ENCODE peak calls at places on chromosomes 6 and 20, in six cellular contexts. One of them, this sample, is unnamed.

GRCh38 chr20:11891081-11891826 is 26.4 kb upstream of the BTBD3 start:
- DNase-seq in heart left ventricle: peak
- DNase-seq in foreskin fibroblast: peak
- DNase-seq in mammary epithelial cell: peak
- DNase-seq in psoas muscle: peak
- DNase-seq in GM10248: peak
- DNase-seq in this sample: peak

GRCh38 chr6:33745558-33745957 is 1.1 kb downstream of the IP6K3 start:
- DNase-seq in heart left ventricle: no peak
- DNase-seq in foreskin fibroblast: no peak
- DNase-seq in mammary epithelial cell: no peak
- DNase-seq in psoas muscle: no peak
- DNase-seq in GM10248: no peak
- DNase-seq in this sample: no peak

GRCh38 chr6:108878942-108879341 is 30.7 kb downstream of the ARMC2 start:
- DNase-seq in heart left ventricle: no peak
- DNase-seq in foreskin fibroblast: no peak
- DNase-seq in mammary epithelial cell: no peak
- DNase-seq in psoas muscle: no peak
- DNase-seq in GM10248: no peak
- DNase-seq in this sample: no peak

GRCh38 chr6:38648629-38649028 is 8.9 kb upstream of the BTBD9 start:
- DNase-seq in heart left ventricle: no peak
- DNase-seq in foreskin fibroblast: no peak
- DNase-seq in mammary epithelial cell: no peak
- DNase-seq in psoas muscle: no peak
- DNase-seq in GM10248: no peak
- DNase-seq in this sample: no peak

GRCh38 chr6:24883618-24884017 is 52.1 kb downstream of the RIPOR2 start:
- DNase-seq in heart left ventricle: no peak
- DNase-seq in foreskin fibroblast: peak
- DNase-seq in mammary epithelial cell: peak
- DNase-seq in psoas muscle: no peak
- DNase-seq in GM10248: no peak
- DNase-seq in this sample: no peak

GRCh38 chr20:51183443-51183842 is 160.5 kb upstream of the KCNG1 start:
- DNase-seq in heart left ventricle: no peak
- DNase-seq in foreskin fibroblast: no peak
- DNase-seq in mammary epithelial cell: peak
- DNase-seq in psoas muscle: no peak
- DNase-seq in GM10248: no peak
- DNase-seq in this sample: no peak

GRCh38 chr6:34608321-34609091 is 52.4 kb upstream of the SPDEF start:
- DNase-seq in heart left ventricle: no peak
- DNase-seq in foreskin fibroblast: no peak
- DNase-seq in mammary epithelial cell: no peak
- DNase-seq in psoas muscle: no peak
- DNase-seq in GM10248: no peak
- DNase-seq in this sample: no peak

GRCh38 chr6:111781055-111781708 is 92.1 kb downstream of the FYN start:
- DNase-seq in heart left ventricle: no peak
- DNase-seq in foreskin fibroblast: no peak
- DNase-seq in mammary epithelial cell: peak
- DNase-seq in psoas muscle: no peak
- DNase-seq in GM10248: no peak
- DNase-seq in this sample: no peak

GRCh38 chr6:123898669-123899068 is 95.0 kb downstream of the NKAIN2 start:
- DNase-seq in heart left ventricle: no peak
- DNase-seq in foreskin fibroblast: no peak
- DNase-seq in mammary epithelial cell: no peak
- DNase-seq in psoas muscle: no peak
- DNase-seq in GM10248: no peak
- DNase-seq in this sample: no peak

GRCh38 chr6:7725849-7726415 is at the start of gene BMP6:
- DNase-seq in heart left ventricle: peak
- DNase-seq in foreskin fibroblast: peak
- DNase-seq in mammary epithelial cell: peak
- DNase-seq in psoas muscle: peak
- DNase-seq in GM10248: peak
- DNase-seq in this sample: peak

GRCh38 chr6:163494279-163494727 is 79.8 kb downstream of the QKI start:
- DNase-seq in heart left ventricle: no peak
- DNase-seq in foreskin fibroblast: no peak
- DNase-seq in mammary epithelial cell: peak
- DNase-seq in psoas muscle: no peak
- DNase-seq in GM10248: no peak
- DNase-seq in this sample: peak

GRCh38 chr20:58938078-58938477 is 43.0 kb upstream of the NELFCD start:
- DNase-seq in heart left ventricle: no peak
- DNase-seq in foreskin fibroblast: no peak
- DNase-seq in mammary epithelial cell: no peak
- DNase-seq in psoas muscle: no peak
- DNase-seq in GM10248: no peak
- DNase-seq in this sample: no peak

GRCh38 chr6:113564401-113565161 is 292.6 kb upstream of the MARCKS start:
- DNase-seq in heart left ventricle: peak
- DNase-seq in foreskin fibroblast: peak
- DNase-seq in mammary epithelial cell: no peak
- DNase-seq in psoas muscle: peak
- DNase-seq in GM10248: no peak
- DNase-seq in this sample: no peak

GRCh38 chr6:167103041-167103816 is 19.7 kb upstream of the CCR6 start:
- DNase-seq in heart left ventricle: no peak
- DNase-seq in foreskin fibroblast: no peak
- DNase-seq in mammary epithelial cell: no peak
- DNase-seq in psoas muscle: no peak
- DNase-seq in GM10248: peak
- DNase-seq in this sample: no peak

GRCh38 chr6:89843070-89843469 is 13.4 kb downstream of the CASP8AP2 start:
- DNase-seq in heart left ventricle: no peak
- DNase-seq in foreskin fibroblast: peak
- DNase-seq in mammary epithelial cell: peak
- DNase-seq in psoas muscle: no peak
- DNase-seq in GM10248: no peak
- DNase-seq in this sample: peak

GRCh38 chr20:4549711-4550259 is 171.9 kb upstream of the PRND start:
- DNase-seq in heart left ventricle: no peak
- DNase-seq in foreskin fibroblast: no peak
- DNase-seq in mammary epithelial cell: no peak
- DNase-seq in psoas muscle: no peak
- DNase-seq in GM10248: no peak
- DNase-seq in this sample: no peak

GRCh38 chr20:19211252-19211651 is 1.2 kb upstream of the SLC24A3 start:
- DNase-seq in heart left ventricle: no peak
- DNase-seq in foreskin fibroblast: no peak
- DNase-seq in mammary epithelial cell: no peak
- DNase-seq in psoas muscle: no peak
- DNase-seq in GM10248: no peak
- DNase-seq in this sample: no peak

DNA sequence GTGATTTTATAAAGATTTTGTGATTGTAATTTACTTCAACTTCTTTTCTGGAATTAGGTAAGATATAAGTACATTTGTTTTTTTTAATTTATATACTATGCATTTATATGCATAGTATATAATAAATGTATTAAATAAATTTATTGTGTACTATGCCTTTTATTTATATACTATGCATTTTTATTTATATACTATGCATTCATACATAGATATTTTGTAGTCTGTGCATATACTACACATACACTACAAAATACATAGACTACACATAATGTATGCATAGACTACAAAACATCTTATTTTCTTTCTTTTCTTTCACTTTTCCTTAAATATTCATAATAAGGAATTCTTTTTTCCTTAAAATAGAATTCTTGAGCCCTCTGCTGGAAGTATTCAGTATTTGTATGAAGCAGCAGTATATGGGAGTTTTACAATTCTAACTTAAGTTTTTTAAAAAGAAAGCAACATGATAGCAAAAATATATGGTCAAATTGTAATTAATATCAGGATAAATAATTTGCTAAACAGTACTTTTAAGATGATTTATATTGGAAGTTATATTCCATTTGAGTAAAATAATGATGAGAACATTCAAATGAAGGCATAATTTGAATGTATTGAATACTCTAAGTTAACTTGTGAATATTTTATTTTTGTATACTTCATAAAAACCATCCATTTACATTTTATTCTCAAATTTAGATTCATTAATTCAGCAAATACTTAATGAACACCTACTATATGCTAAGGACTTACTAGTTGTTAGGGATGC is 129.3 kb downstream of the KLHL32 start:
- DNase-seq in heart left ventricle: no peak
- DNase-seq in foreskin fibroblast: no peak
- DNase-seq in mammary epithelial cell: no peak
- DNase-seq in psoas muscle: no peak
- DNase-seq in GM10248: no peak
- DNase-seq in this sample: no peak
- TF ChIP-seq CTCF in heart left ventricle: peak
- TF ChIP-seq CTCF in foreskin fibroblast: peak
- TF ChIP-seq CTCF in mammary epithelial cell: peak
- TF ChIP-seq CTCF in psoas muscle: peak
- TF ChIP-seq CTCF in GM10248: peak
- TF ChIP-seq CTCF in this sample: peak

GRCh38 chr6:8947900-8948299 is 512.6 kb upstream of the SLC35B3 start:
- DNase-seq in heart left ventricle: no peak
- DNase-seq in foreskin fibroblast: no peak
- DNase-seq in mammary epithelial cell: no peak
- DNase-seq in psoas muscle: no peak
- DNase-seq in GM10248: no peak
- DNase-seq in this sample: no peak

GRCh38 chr6:8943073-8943472 is 507.7 kb upstream of the SLC35B3 start:
- DNase-seq in heart left ventricle: no peak
- DNase-seq in foreskin fibroblast: no peak
- DNase-seq in mammary epithelial cell: no peak
- DNase-seq in psoas muscle: no peak
- DNase-seq in GM10248: no peak
- DNase-seq in this sample: no peak

GRCh38 chr6:8941578-8941977 is 506.2 kb upstream of the SLC35B3 start:
- DNase-seq in heart left ventricle: no peak
- DNase-seq in foreskin fibroblast: no peak
- DNase-seq in mammary epithelial cell: no peak
- DNase-seq in psoas muscle: no peak
- DNase-seq in GM10248: no peak
- DNase-seq in this sample: no peak

GRCh38 chr6:8940356-8940755 is 505.0 kb upstream of the SLC35B3 start:
- DNase-seq in heart left ventricle: no peak
- DNase-seq in foreskin fibroblast: no peak
- DNase-seq in mammary epithelial cell: no peak
- DNase-seq in psoas muscle: no peak
- DNase-seq in GM10248: no peak
- DNase-seq in this sample: no peak

DNA sequence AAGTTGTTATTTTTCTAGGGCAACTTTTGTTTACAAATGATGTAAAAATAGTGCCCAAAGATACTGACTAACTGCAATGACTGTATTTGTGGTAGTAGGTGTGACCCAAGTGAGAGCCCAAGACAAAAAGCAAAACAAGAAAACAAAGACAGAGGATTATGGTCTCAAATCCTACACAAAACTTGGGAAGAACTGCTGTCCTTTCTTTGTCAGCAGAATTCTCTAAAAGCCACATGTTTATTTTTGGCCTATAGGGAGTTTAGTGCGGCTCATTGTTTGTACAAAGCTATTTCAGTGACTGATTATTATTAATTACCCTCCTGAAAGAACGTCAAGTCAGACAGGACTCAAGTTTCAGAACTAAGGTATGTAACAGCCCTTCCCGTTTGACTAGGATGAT is 509.2 kb upstream of the SLC35B3 start:
- DNase-seq in heart left ventricle: no peak
- DNase-seq in foreskin fibroblast: no peak
- DNase-seq in mammary epithelial cell: no peak
- DNase-seq in psoas muscle: no peak
- DNase-seq in GM10248: no peak
- DNase-seq in this sample: no peak
- TF ChIP-seq CTCF in heart left ventricle: no peak
- TF ChIP-seq CTCF in foreskin fibroblast: no peak
- TF ChIP-seq CTCF in mammary epithelial cell: no peak
- TF ChIP-seq CTCF in psoas muscle: no peak
- TF ChIP-seq CTCF in GM10248: no peak
- TF ChIP-seq CTCF in this sample: no peak

DNA sequence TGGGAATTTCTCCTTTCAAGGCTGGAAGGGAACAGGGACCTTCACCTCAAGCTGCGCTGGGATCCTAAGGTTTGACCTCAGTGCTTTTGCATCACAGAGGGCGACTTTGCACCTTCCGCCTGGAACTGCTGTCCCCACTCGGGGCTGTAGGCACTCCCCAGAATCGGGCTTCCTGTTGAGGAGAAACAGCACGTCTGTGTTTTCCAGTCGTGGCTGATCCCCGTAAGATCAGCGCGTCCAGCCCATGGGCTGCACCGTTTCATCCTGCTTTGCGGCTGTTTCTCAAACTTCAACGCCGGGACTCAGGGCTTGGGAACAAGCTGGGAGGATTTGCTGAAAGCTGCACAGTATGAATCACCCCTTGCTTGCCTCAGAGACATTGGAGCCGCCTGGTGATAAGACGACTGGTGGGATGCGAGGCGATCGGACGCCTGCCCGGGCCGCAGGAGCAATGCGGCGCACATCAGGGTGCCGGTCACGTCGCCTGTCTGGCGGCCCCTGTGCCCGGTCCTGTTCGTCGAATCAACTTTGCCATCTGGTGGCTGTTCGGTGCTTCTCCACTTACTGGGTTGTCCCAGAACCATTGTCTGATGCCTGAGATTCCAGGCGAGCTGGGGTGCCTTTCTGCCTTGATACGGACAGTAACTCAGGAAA is 53.6 kb upstream of the FRMD1 start:
- DNase-seq in heart left ventricle: peak
- DNase-seq in foreskin fibroblast: peak
- DNase-seq in mammary epithelial cell: no peak
- DNase-seq in psoas muscle: peak
- DNase-seq in GM10248: no peak
- DNase-seq in this sample: no peak
- TF ChIP-seq CTCF in heart left ventricle: peak
- TF ChIP-seq CTCF in foreskin fibroblast: no peak
- TF ChIP-seq CTCF in mammary epithelial cell: peak
- TF ChIP-seq CTCF in psoas muscle: peak
- TF ChIP-seq CTCF in GM10248: no peak
- TF ChIP-seq CTCF in this sample: peak

DNA sequence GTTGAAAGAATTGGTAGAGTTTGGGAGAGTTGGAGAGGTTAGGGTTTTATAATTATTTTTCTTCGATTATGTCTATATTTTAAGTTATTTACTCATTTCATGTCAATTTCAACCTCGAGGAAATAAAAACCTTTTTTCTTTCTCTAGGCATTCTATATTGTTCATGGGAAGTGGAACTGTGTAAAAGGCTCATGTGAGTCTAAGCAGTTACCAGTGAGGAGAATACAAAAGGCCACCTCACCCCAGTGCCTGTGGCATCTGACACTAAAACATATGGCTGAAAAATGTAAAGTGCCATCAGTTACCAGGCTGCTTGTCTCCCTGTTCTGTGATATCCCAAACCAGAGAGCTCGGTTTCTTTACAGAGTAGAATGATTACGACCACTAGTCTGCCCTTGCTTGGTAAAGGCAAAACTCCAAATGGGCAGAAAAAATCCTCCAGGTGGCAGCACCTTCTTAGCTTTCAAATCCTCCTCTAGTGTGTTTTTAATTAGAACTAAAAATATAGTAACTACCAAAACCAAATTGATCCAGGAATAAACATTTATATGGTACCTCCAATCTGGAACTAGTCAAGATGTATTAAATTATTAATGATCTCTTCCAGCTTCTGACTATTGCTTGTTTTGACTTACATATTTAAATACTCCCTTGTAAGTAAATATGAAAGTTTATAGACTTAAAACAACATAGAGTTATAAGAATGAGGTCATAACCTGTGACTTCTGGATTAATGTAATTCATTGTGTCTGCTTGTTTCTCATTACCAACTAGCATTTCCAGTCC is 122.6 kb upstream of the MCHR2 start:
- DNase-seq in heart left ventricle: no peak
- DNase-seq in foreskin fibroblast: peak
- DNase-seq in mammary epithelial cell: peak
- DNase-seq in psoas muscle: no peak
- DNase-seq in GM10248: peak
- DNase-seq in this sample: peak
- TF ChIP-seq CTCF in heart left ventricle: peak
- TF ChIP-seq CTCF in foreskin fibroblast: peak
- TF ChIP-seq CTCF in mammary epithelial cell: peak
- TF ChIP-seq CTCF in psoas muscle: peak
- TF ChIP-seq CTCF in GM10248: peak
- TF ChIP-seq CTCF in this sample: peak

This sample was measured in MCF 10A.